ENCODE peak calls at places on chromosomes 12 and 14, in nine cellular contexts. C is fibroblast of villous mesenchyme, W is pons, F is HuH-7.5, B is ecto neural progenitor cell, O is AG09319, A is EL, V is Karpas-422, S is substantia nigra. X is an unnamed sample.
A peak's percentile ranks its signal among the peaks of the same experiment; 100 is the strongest.

GRCh38 chr14:64012003-64012402 is 159.2 kb downstream of the SYNE2 start:
- DNase-seq in V (no peak), W (no peak), A (no peak), F (no peak), B (no peak), S (no peak), C (no peak), O (no peak), X (no peak)

GRCh38 chr12:131735863-131736806 is 25.2 kb downstream of the SFSWAP start:
- DNase-seq in B (no peak), F (no peak), A (no peak), W (peak; percentile 24), S (no peak), C (no peak), V (no peak), O (no peak), X (no peak)

GRCh38 chr14:61564623-61565091 is 130.7 kb upstream of the HIF1A start:
- DNase-seq in B (no peak), C (peak; percentile 96), A (peak; percentile 99), W (no peak), O (peak; percentile 79), F (no peak), V (no peak), S (no peak), X (peak; percentile 93)

GRCh38 chr12:50192908-50193307 is 25.7 kb upstream of the CERS5 start:
- DNase-seq in B (no peak), V (no peak), O (no peak), F (no peak), A (peak; percentile 80), W (no peak), C (no peak), S (no peak), X (peak; percentile 80)

GRCh38 chr12:102824218-102824835 is 92.7 kb downstream of the PAH start:
- DNase-seq in F (peak; percentile 27), V (no peak), S (no peak), O (no peak), C (peak; percentile 35), B (peak; percentile 92), A (peak; percentile 34), W (no peak), X (peak; percentile 30)

GRCh38 chr14:102579696-102580551 is 12.5 kb upstream of the RCOR1 start:
- DNase-seq in F (no peak), C (peak; percentile 92), V (no peak), W (no peak), S (no peak), B (no peak), O (no peak), A (peak; percentile 91), X (peak; percentile 51)

GRCh38 chr14:75752086-75752485 is 91.0 kb downstream of the TTLL5 start:
- DNase-seq in C (no peak), V (no peak), O (no peak), A (no peak), B (no peak), S (no peak), F (no peak), W (no peak), X (no peak)

GRCh38 chr14:60648934-60649814 is at the start of gene SIX1:
- DNase-seq in V (no peak), O (peak; percentile 94), C (peak; percentile 84), W (peak; percentile 14), F (peak; percentile 96), A (peak; percentile 94), S (no peak), B (peak; percentile 92), X (peak; percentile 98)

GRCh38 chr14:79468491-79468890 is 742.8 kb downstream of the DIO2 start:
- DNase-seq in B (no peak), V (no peak), S (no peak), A (no peak), W (no peak), C (no peak), O (no peak), F (no peak), X (no peak)

GRCh38 chr14:35252485-35252884 is 39.7 kb upstream of the PSMA6 start:
- DNase-seq in A (no peak), O (no peak), F (no peak), C (no peak), V (no peak), S (no peak), B (no peak), W (no peak), X (no peak)

GRCh38 chr14:71371711-71372396 is 464.6 kb downstream of the PCNX1 start:
- DNase-seq in O (no peak), A (peak; percentile 64), W (no peak), V (no peak), C (no peak), B (no peak), F (no peak), S (no peak), X (peak; percentile 69)

GRCh38 chr12:122880668-122881067 is 15.3 kb downstream of the VPS37B start:
- DNase-seq in W (peak; percentile 86), C (peak; percentile 64), O (no peak), B (peak; percentile 74), S (peak; percentile 60), V (peak; percentile 73), A (peak; percentile 45), F (no peak), X (peak; percentile 71)

GRCh38 chr12:63319936-63320633 is 169.1 kb upstream of the AVPR1A start:
- DNase-seq in F (no peak), O (no peak), C (no peak), W (no peak), V (no peak), A (peak; percentile 24), S (no peak), B (no peak), X (peak; percentile 34)

GRCh38 chr14:50501642-50502041 is 30.7 kb downstream of the MAP4K5 start:
- DNase-seq in W (no peak), F (no peak), C (peak; percentile 15), S (no peak), B (no peak), V (no peak), O (no peak), A (peak; percentile 87), X (peak; percentile 86)

GRCh38 chr14:75542585-75543091 is 20.4 kb downstream of the BATF start:
- DNase-seq in F (peak; percentile 36), A (peak; percentile 18), O (peak; percentile 4), V (peak; percentile 68), B (no peak), W (peak; percentile 49), C (peak; percentile 74), S (peak; percentile 27), X (peak; percentile 72)

GRCh38 chr12:92270501-92270900 is 124.9 kb upstream of the BTG1 start:
- DNase-seq in O (no peak), S (no peak), A (no peak), F (no peak), W (no peak), C (no peak), V (no peak), B (no peak), X (no peak)

GRCh38 chr12:109458771-109459208 is 18.3 kb downstream of the KCTD10 start:
- DNase-seq in A (no peak), V (no peak), S (no peak), W (peak; percentile 76), B (no peak), C (peak; percentile 69), O (no peak), F (no peak), X (peak; percentile 85)